ENCODE peak calls at places on chromosomes 1 and 21, in seven cellular contexts. One of them, this sample, is unnamed.

GRCh38 chr1:193311226-193311948 is 125.0 kb upstream of the B3GALT2 start:
- DNase-seq in HCEC 1CT: no peak
- DNase-seq in activated T-helper 1 cell treated with anti-CD3 and anti-CD28 coated beads, Interleukin-12 subunit alpha, Interleukin-12 subunit beta, Interleukin-2, Interleukin-4 antibody, amounts not matched to agents 30 ng/mL and 10 ng/mL and 1 ng/mL, durations not matched to agents 14 hours and 24 hours and 36 hours: no peak
- DNase-seq in HuH-7.5: no peak
- DNase-seq in DMS53: peak
- DNase-seq in amniotic stem cell: no peak
- DNase-seq in NCI-H1092 treated with DMSO at 0.1 percent for 48 hours: peak
- DNase-seq in this sample: no peak

GRCh38 chr1:47223921-47224675 is 7.9 kb downstream of the TAL1 start:
- DNase-seq in HCEC 1CT: no peak
- DNase-seq in HuH-7.5: no peak
- DNase-seq in NCI-H1092 treated with DMSO at 0.1 percent for 48 hours: no peak
- DNase-seq in DMS53: no peak
- DNase-seq in activated T-helper 1 cell treated with anti-CD3 and anti-CD28 coated beads, Interleukin-12 subunit alpha, Interleukin-12 subunit beta, Interleukin-2, Interleukin-4 antibody, amounts not matched to agents 30 ng/mL and 10 ng/mL and 1 ng/mL, durations not matched to agents 14 hours and 24 hours and 36 hours: no peak
- DNase-seq in amniotic stem cell: no peak
- DNase-seq in this sample: no peak

GRCh38 chr21:28237661-28238060 is 755.0 kb downstream of the LTN1 start:
- DNase-seq in activated T-helper 1 cell treated with anti-CD3 and anti-CD28 coated beads, Interleukin-12 subunit alpha, Interleukin-12 subunit beta, Interleukin-2, Interleukin-4 antibody, amounts not matched to agents 30 ng/mL and 10 ng/mL and 1 ng/mL, durations not matched to agents 14 hours and 24 hours and 36 hours: no peak
- DNase-seq in HuH-7.5: no peak
- DNase-seq in amniotic stem cell: no peak
- DNase-seq in NCI-H1092 treated with DMSO at 0.1 percent for 48 hours: no peak
- DNase-seq in DMS53: no peak
- DNase-seq in HCEC 1CT: no peak
- DNase-seq in this sample: no peak

GRCh38 chr1:218380125-218380977 is 35.2 kb downstream of the TGFB2 start:
- DNase-seq in activated T-helper 1 cell treated with anti-CD3 and anti-CD28 coated beads, Interleukin-12 subunit alpha, Interleukin-12 subunit beta, Interleukin-2, Interleukin-4 antibody, amounts not matched to agents 30 ng/mL and 10 ng/mL and 1 ng/mL, durations not matched to agents 14 hours and 24 hours and 36 hours: no peak
- DNase-seq in HCEC 1CT: peak
- DNase-seq in NCI-H1092 treated with DMSO at 0.1 percent for 48 hours: no peak
- DNase-seq in DMS53: peak
- DNase-seq in amniotic stem cell: no peak
- DNase-seq in HuH-7.5: no peak
- DNase-seq in this sample: peak

GRCh38 chr1:84689514-84690396 is 506 bp downstream of the SSX2IP start:
- DNase-seq in amniotic stem cell: no peak
- DNase-seq in NCI-H1092 treated with DMSO at 0.1 percent for 48 hours: peak
- DNase-seq in HCEC 1CT: peak
- DNase-seq in HuH-7.5: peak
- DNase-seq in activated T-helper 1 cell treated with anti-CD3 and anti-CD28 coated beads, Interleukin-12 subunit alpha, Interleukin-12 subunit beta, Interleukin-2, Interleukin-4 antibody, amounts not matched to agents 30 ng/mL and 10 ng/mL and 1 ng/mL, durations not matched to agents 14 hours and 24 hours and 36 hours: peak
- DNase-seq in DMS53: peak
- DNase-seq in this sample: no peak

GRCh38 chr1:206768472-206769330 is 1.9 kb upstream of the IL19 start:
- DNase-seq in DMS53: no peak
- DNase-seq in HuH-7.5: no peak
- DNase-seq in amniotic stem cell: no peak
- DNase-seq in HCEC 1CT: no peak
- DNase-seq in NCI-H1092 treated with DMSO at 0.1 percent for 48 hours: no peak
- DNase-seq in activated T-helper 1 cell treated with anti-CD3 and anti-CD28 coated beads, Interleukin-12 subunit alpha, Interleukin-12 subunit beta, Interleukin-2, Interleukin-4 antibody, amounts not matched to agents 30 ng/mL and 10 ng/mL and 1 ng/mL, durations not matched to agents 14 hours and 24 hours and 36 hours: no peak
- DNase-seq in this sample: no peak

GRCh38 chr1:157369808-157370521 is 182.3 kb downstream of the FCRL5 start:
- DNase-seq in NCI-H1092 treated with DMSO at 0.1 percent for 48 hours: peak
- DNase-seq in HCEC 1CT: peak
- DNase-seq in amniotic stem cell: no peak
- DNase-seq in HuH-7.5: peak
- DNase-seq in DMS53: peak
- DNase-seq in activated T-helper 1 cell treated with anti-CD3 and anti-CD28 coated beads, Interleukin-12 subunit alpha, Interleukin-12 subunit beta, Interleukin-2, Interleukin-4 antibody, amounts not matched to agents 30 ng/mL and 10 ng/mL and 1 ng/mL, durations not matched to agents 14 hours and 24 hours and 36 hours: peak
- DNase-seq in this sample: peak

GRCh38 chr1:184576822-184577790 is 177.6 kb downstream of the EDEM3 start:
- DNase-seq in HuH-7.5: no peak
- DNase-seq in DMS53: no peak
- DNase-seq in NCI-H1092 treated with DMSO at 0.1 percent for 48 hours: no peak
- DNase-seq in amniotic stem cell: no peak
- DNase-seq in HCEC 1CT: no peak
- DNase-seq in activated T-helper 1 cell treated with anti-CD3 and anti-CD28 coated beads, Interleukin-12 subunit alpha, Interleukin-12 subunit beta, Interleukin-2, Interleukin-4 antibody, amounts not matched to agents 30 ng/mL and 10 ng/mL and 1 ng/mL, durations not matched to agents 14 hours and 24 hours and 36 hours: no peak
- DNase-seq in this sample: no peak

GRCh38 chr1:35231287-35231686 is 37.2 kb upstream of the ZMYM4 start:
- DNase-seq in activated T-helper 1 cell treated with anti-CD3 and anti-CD28 coated beads, Interleukin-12 subunit alpha, Interleukin-12 subunit beta, Interleukin-2, Interleukin-4 antibody, amounts not matched to agents 30 ng/mL and 10 ng/mL and 1 ng/mL, durations not matched to agents 14 hours and 24 hours and 36 hours: no peak
- DNase-seq in amniotic stem cell: no peak
- DNase-seq in HuH-7.5: no peak
- DNase-seq in HCEC 1CT: no peak
- DNase-seq in NCI-H1092 treated with DMSO at 0.1 percent for 48 hours: no peak
- DNase-seq in DMS53: no peak
- DNase-seq in this sample: no peak

GRCh38 chr1:180235077-180235501 is 5.0 kb downstream of the LHX4 start:
- DNase-seq in activated T-helper 1 cell treated with anti-CD3 and anti-CD28 coated beads, Interleukin-12 subunit alpha, Interleukin-12 subunit beta, Interleukin-2, Interleukin-4 antibody, amounts not matched to agents 30 ng/mL and 10 ng/mL and 1 ng/mL, durations not matched to agents 14 hours and 24 hours and 36 hours: no peak
- DNase-seq in NCI-H1092 treated with DMSO at 0.1 percent for 48 hours: no peak
- DNase-seq in amniotic stem cell: no peak
- DNase-seq in DMS53: peak
- DNase-seq in HuH-7.5: no peak
- DNase-seq in HCEC 1CT: no peak
- DNase-seq in this sample: no peak

GRCh38 chr1:110094931-110095654 is 17.1 kb upstream of the UBL4B start:
- DNase-seq in HuH-7.5: no peak
- DNase-seq in activated T-helper 1 cell treated with anti-CD3 and anti-CD28 coated beads, Interleukin-12 subunit alpha, Interleukin-12 subunit beta, Interleukin-2, Interleukin-4 antibody, amounts not matched to agents 30 ng/mL and 10 ng/mL and 1 ng/mL, durations not matched to agents 14 hours and 24 hours and 36 hours: no peak
- DNase-seq in amniotic stem cell: no peak
- DNase-seq in HCEC 1CT: no peak
- DNase-seq in DMS53: no peak
- DNase-seq in NCI-H1092 treated with DMSO at 0.1 percent for 48 hours: no peak
- DNase-seq in this sample: no peak

GRCh38 chr1:207993477-207994445 is 82.8 kb upstream of the CD34 start:
- DNase-seq in HCEC 1CT: no peak
- DNase-seq in NCI-H1092 treated with DMSO at 0.1 percent for 48 hours: no peak
- DNase-seq in HuH-7.5: no peak
- DNase-seq in DMS53: peak
- DNase-seq in activated T-helper 1 cell treated with anti-CD3 and anti-CD28 coated beads, Interleukin-12 subunit alpha, Interleukin-12 subunit beta, Interleukin-2, Interleukin-4 antibody, amounts not matched to agents 30 ng/mL and 10 ng/mL and 1 ng/mL, durations not matched to agents 14 hours and 24 hours and 36 hours: no peak
- DNase-seq in amniotic stem cell: no peak
- DNase-seq in this sample: no peak

GRCh38 chr1:221076467-221076866 is 197.2 kb downstream of the HLX start:
- DNase-seq in amniotic stem cell: no peak
- DNase-seq in HuH-7.5: no peak
- DNase-seq in DMS53: no peak
- DNase-seq in NCI-H1092 treated with DMSO at 0.1 percent for 48 hours: no peak
- DNase-seq in activated T-helper 1 cell treated with anti-CD3 and anti-CD28 coated beads, Interleukin-12 subunit alpha, Interleukin-12 subunit beta, Interleukin-2, Interleukin-4 antibody, amounts not matched to agents 30 ng/mL and 10 ng/mL and 1 ng/mL, durations not matched to agents 14 hours and 24 hours and 36 hours: no peak
- DNase-seq in HCEC 1CT: no peak
- DNase-seq in this sample: no peak